ENCODE peak calls at places on chromosomes 1 and 21, in ten cellular contexts. C is GM06990; I is K562; A is CD8-positive, alpha-beta T cell; F is fibroblast of lung; M is A549; V is cardiac muscle cell; J is dorsolateral prefrontal cortex; Z is endothelial cell; W is H9. S is an unnamed sample.

GRCh38 chr1:227225715-227226346 is 92.5 kb downstream of the CDC42BPA start:
- DNase-seq in J (no peak), I (no peak), Z (no peak), M (no peak), C (no peak), A (no peak), W (no peak), F (peak; percentile 67), V (no peak), S (no peak)

GRCh38 chr1:32291145-32291707 is 657 bp upstream of the HDAC1 start:
- DNase-seq in F (no peak), C (no peak), M (peak; percentile 55), J (no peak), A (no peak), W (no peak), I (no peak), V (no peak), Z (no peak), S (no peak)

GRCh38 chr1:12078575-12078937 is 15.5 kb downstream of the TNFRSF8 start:
- DNase-seq in I (no peak), C (no peak), M (no peak), W (no peak), Z (no peak), F (no peak), J (no peak), A (no peak), V (no peak), S (no peak)

GRCh38 chr1:236916131-236916800 is 88.0 kb downstream of the MT1HL1 start:
- DNase-seq in C (no peak), J (no peak), W (no peak), M (no peak), I (no peak), A (no peak), Z (no peak), V (no peak), F (no peak), S (no peak)

GRCh38 chr21:35796834-35797233 is 263.5 kb downstream of the SETD4 start:
- DNase-seq in I (no peak), M (no peak), V (no peak), J (no peak), A (no peak), W (no peak), F (peak; percentile 59), C (no peak), Z (no peak), S (no peak)

GRCh38 chr1:17128361-17128760 is 9.1 kb upstream of the PADI2 start:
- DNase-seq in C (no peak), I (no peak), V (peak; percentile 8), F (peak; percentile 79), A (no peak), W (no peak), Z (no peak), M (peak; percentile 74), J (no peak), S (no peak)

GRCh38 chr1:78060857-78061563 is 15.2 kb downstream of the GIPC2 start:
- DNase-seq in Z (no peak), A (no peak), F (no peak), J (no peak), I (no peak), M (no peak), W (no peak), V (no peak), C (peak; percentile 36), S (no peak)

GRCh38 chr1:4681026-4681425 is 26.6 kb downstream of the AJAP1 start:
- DNase-seq in M (no peak), I (no peak), J (peak; percentile 81), C (no peak), A (no peak), V (no peak), F (no peak), Z (no peak), W (no peak), S (no peak)

GRCh38 chr21:42107881-42108553 is 36.9 kb downstream of the UMODL1 start:
- DNase-seq in Z (peak; percentile 78), W (peak; percentile 85), C (peak; percentile 73), V (peak; percentile 79), A (peak; percentile 87), M (peak; percentile 76), F (peak; percentile 48), I (peak; percentile 83), J (peak; percentile 71), S (peak; percentile 92)

GRCh38 chr1:225817611-225818061 is 7.7 kb downstream of the EPHX1 start:
- DNase-seq in Z (no peak), W (peak; percentile 63), J (peak; percentile 81), A (no peak), M (peak; percentile 65), F (peak; percentile 95), C (no peak), V (no peak), I (peak; percentile 51), S (no peak)

GRCh38 chr1:224510880-224511645 is 76.5 kb upstream of the WDR26 start:
- DNase-seq in A (no peak), V (no peak), I (no peak), Z (no peak), C (no peak), F (peak; percentile 84), J (no peak), W (no peak), M (no peak), S (no peak)

GRCh38 chr1:6271554-6271953 is 10.7 kb upstream of the GPR153 start:
- DNase-seq in W (no peak), F (no peak), I (no peak), J (no peak), M (no peak), C (no peak), A (no peak), Z (no peak), V (no peak), S (no peak)

GRCh38 chr21:33543505-33544129 is 779 bp downstream of the SON start:
- DNase-seq in C (peak; percentile 83), J (peak; percentile 69), I (no peak), M (no peak), W (peak; percentile 66), A (no peak), V (no peak), Z (peak; percentile 80), F (no peak), S (no peak)

GRCh38 chr1:40785446-40785845 is 1.9 kb downstream of the KCNQ4 start:
- DNase-seq in J (no peak), I (no peak), M (no peak), V (no peak), A (no peak), W (no peak), F (no peak), Z (no peak), C (no peak), S (peak; percentile 33)

DNA sequence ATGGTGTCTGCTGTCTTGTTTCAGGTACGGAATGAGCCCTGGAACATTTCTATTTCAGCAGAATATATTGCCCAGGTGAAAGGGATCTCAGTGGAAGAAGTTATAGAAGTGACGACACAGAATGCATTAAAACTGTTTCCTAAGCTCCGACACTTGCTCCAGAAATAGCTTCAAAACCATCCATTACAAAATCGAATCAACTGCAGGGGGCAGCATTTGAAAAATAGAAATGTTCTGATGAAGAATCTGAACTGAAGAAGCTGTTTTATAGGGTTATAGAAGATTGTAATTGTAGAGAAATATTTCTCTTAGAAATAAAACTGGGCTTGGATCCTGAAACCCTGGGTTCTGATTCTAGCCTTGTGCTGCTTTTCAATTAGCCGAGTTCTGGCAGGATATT is 23.3 kb downstream of the TATDN3 start:
- DNase-seq in M (no peak), A (no peak), W (no peak), Z (no peak), I (no peak), C (no peak), J (no peak), F (peak; percentile 25), V (peak; percentile 38), S (no peak)
- TF ChIP-seq CTCF in M (peak; percentile 57), A (no peak), W (peak; percentile 65), Z (no peak), I (no peak), C (peak; percentile 29), J (peak; percentile 52), F (peak; percentile 41), V (no peak), S (no peak)

DNA sequence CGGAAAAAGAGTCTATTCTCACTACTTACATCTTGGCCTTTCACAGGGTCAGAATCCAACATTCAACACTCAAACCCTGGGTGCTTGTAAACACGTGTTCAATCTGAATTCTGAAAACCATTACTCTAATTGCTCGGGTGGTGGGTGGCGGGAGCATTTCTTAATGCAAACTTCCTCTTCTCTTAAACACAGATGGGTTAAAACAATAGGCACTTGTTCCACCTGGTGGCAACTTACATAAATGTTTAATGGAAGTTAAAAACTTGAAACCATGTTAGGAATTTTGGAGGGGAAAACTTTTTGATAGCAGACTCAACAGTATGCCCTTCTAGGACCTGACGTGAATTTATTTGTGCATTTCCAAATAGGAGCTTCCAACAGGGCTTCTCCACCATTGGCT is 23.4 kb upstream of the TDRD10 start:
- DNase-seq in I (peak; percentile 44), A (no peak), F (peak; percentile 19), M (no peak), W (no peak), C (no peak), J (no peak), V (no peak), Z (no peak), S (peak; percentile 55)
- TF ChIP-seq CTCF in I (no peak), A (no peak), F (no peak), M (peak; percentile 40), W (peak; percentile 20), C (peak; percentile 9), J (no peak), V (no peak), Z (no peak), S (peak; percentile 14)

DNA sequence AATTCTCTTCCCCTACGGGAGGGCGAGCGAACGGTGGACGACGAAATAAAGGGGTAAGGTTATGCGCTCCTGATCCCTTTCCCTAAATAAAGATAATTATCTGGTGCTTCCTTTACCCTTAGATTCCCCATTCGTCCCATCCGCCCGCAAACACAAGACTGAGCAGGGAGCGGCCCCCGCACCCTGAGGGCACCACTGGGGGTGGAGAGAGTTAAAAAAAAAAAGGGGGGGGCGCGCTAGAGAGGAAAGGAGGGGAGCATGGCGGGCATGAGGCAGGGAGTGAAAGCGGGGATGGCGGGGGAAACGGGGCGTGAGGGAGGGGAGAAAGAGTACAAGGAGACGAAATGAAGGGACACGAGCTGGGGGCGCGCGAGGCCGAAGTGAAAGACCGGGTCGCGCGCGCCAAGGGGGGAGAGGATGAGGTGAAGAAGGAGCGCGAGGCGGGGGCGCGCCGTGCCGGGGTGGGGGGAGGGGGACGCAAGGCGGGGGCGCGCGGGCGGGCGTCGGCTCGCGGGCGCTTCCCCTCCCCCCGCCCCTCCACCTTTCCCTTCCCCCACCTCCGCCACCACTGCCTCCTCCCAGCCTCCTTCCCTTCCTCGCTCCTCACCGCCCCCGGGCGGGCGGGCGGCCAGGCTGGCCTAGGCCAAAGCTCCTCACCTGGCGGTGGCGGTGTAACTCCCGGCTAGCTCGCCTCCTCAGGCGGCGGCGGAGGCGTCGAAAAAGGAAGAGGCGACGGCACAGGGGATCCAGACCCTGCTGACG is 515 bp downstream of the GATAD2B start:
- DNase-seq in V (no peak), M (peak; percentile 49), F (no peak), Z (peak; percentile 64), C (no peak), W (no peak), I (peak; percentile 87), J (no peak), A (no peak), S (no peak)
- TF ChIP-seq CTCF in V (no peak), M (peak; percentile 17), F (no peak), Z (no peak), C (peak; percentile 48), W (peak; percentile 39), I (peak; percentile 97), J (no peak), A (peak; percentile 17), S (peak; percentile 30)

GRCh38 chr21:43825936-43826622 is 36.7 kb downstream of the RRP1 start:
- DNase-seq in V (peak; percentile 28), Z (no peak), A (no peak), W (peak; percentile 68), C (no peak), M (no peak), J (no peak), I (no peak), F (no peak), S (no peak)
- TF ChIP-seq CTCF in V (peak; percentile 26), Z (no peak), A (no peak), W (peak; percentile 39), C (no peak), M (no peak), J (no peak), I (no peak), F (peak; percentile 7), S (no peak)

S was measured in GM13976.